ENCODE peak calls at places on chromosomes 3 and 15, in five cellular contexts. G, Z, W, K and I are unnamed samples.

GRCh38 chr3:144085964-144086363 is 114.3 kb downstream of the DIPK2A start:
- DNase-seq in G (peak), Z (no peak), W (no peak), K (peak), I (peak)

GRCh38 chr3:100629728-100630127 is 20.3 kb downstream of the ADGRG7 start:
- DNase-seq in G (no peak), Z (no peak), W (no peak), K (peak), I (no peak)

GRCh38 chr3:108311797-108312196 is 15.4 kb downstream of the HHLA2 start:
- DNase-seq in G (no peak), Z (peak), W (no peak), K (peak), I (peak)

GRCh38 chr15:57334257-57334656 is 42.0 kb upstream of the CGNL1 start:
- DNase-seq in G (no peak), Z (no peak), W (no peak), K (peak), I (peak)

GRCh38 chr3:17810759-17811158 is 68.3 kb upstream of the TBC1D5 start:
- DNase-seq in G (peak), Z (no peak), W (no peak), K (peak), I (peak)

GRCh38 chr3:25453521-25454410 is 25.7 kb downstream of the RARB start:
- DNase-seq in G (no peak), Z (peak), W (no peak), K (no peak), I (peak)

GRCh38 chr3:23888617-23889228 is 28.1 kb downstream of the NKIRAS1 start:
- DNase-seq in G (peak), Z (no peak), W (no peak), K (peak), I (peak)

GRCh38 chr15:58682234-58682633 is 67.3 kb downstream of the ADAM10 start:
- DNase-seq in G (no peak), Z (no peak), W (no peak), K (no peak), I (no peak)

GRCh38 chr15:53225786-53226185 is 435.6 kb upstream of the ONECUT1 start:
- DNase-seq in G (no peak), Z (no peak), W (no peak), K (no peak), I (no peak)

GRCh38 chr15:25054943-25055342 is 100.2 kb downstream of the SNRPN start:
- DNase-seq in G (no peak), Z (no peak), W (no peak), K (no peak), I (no peak)

GRCh38 chr15:62069551-62069950 is 2.8 kb downstream of the C2CD4A start:
- DNase-seq in G (no peak), Z (no peak), W (no peak), K (no peak), I (no peak)

GRCh38 chr15:48811325-48811938 is 563 bp upstream of the CEP152 start:
- DNase-seq in G (no peak), Z (no peak), W (no peak), K (peak), I (no peak)

GRCh38 chr3:119933197-119933596 is 151.3 kb downstream of the NR1I2 start:
- DNase-seq in G (no peak), Z (no peak), W (no peak), K (no peak), I (no peak)

GRCh38 chr3:49903451-49904424 is at the start of gene MST1R:
- DNase-seq in G (peak), Z (no peak), W (peak), K (peak), I (no peak)

GRCh38 chr3:52056521-52056967 is at the start of gene DUSP7:
- DNase-seq in G (peak), Z (peak), W (no peak), K (peak), I (peak)

GRCh38 chr15:60899967-60900356 is 329.1 kb downstream of the RORA start:
- DNase-seq in G (no peak), Z (no peak), W (no peak), K (no peak), I (no peak)

GRCh38 chr3:23810342-23811116 is 4.8 kb downstream of the UBE2E1 start:
- DNase-seq in G (peak), Z (peak), W (no peak), K (peak), I (no peak)

GRCh38 chr3:73530030-73530411 is 94.7 kb downstream of the PDZRN3 start:
- DNase-seq in G (no peak), Z (no peak), W (no peak), K (no peak), I (peak)

GRCh38 chr3:150314248-150315027 is 93.7 kb upstream of the TSC22D2 start:
- DNase-seq in G (no peak), Z (no peak), W (no peak), K (peak), I (no peak)

GRCh38 chr3:192629429-192629828 is 97.9 kb downstream of the FGF12 start:
- DNase-seq in G (no peak), Z (no peak), W (no peak), K (no peak), I (no peak)

GRCh38 chr3:17494117-17494809 is 248.2 kb downstream of the TBC1D5 start:
- DNase-seq in G (no peak), Z (no peak), W (no peak), K (no peak), I (no peak)

GRCh38 chr3:183253364-183253960 is 409 bp downstream of the B3GNT5 start:
- DNase-seq in G (peak), Z (peak), W (no peak), K (peak), I (peak)

GRCh38 chr15:57961919-57962318 is 103.6 kb downstream of the ALDH1A2 start:
- DNase-seq in G (no peak), Z (no peak), W (no peak), K (no peak), I (no peak)

GRCh38 chr15:60374209-60374608 is 23.6 kb downstream of the ANXA2 start:
- DNase-seq in G (no peak), Z (no peak), W (no peak), K (no peak), I (no peak)

GRCh38 chr3:45635475-45636256 is 41.1 kb downstream of the LIMD1 start:
- DNase-seq in G (peak), Z (no peak), W (no peak), K (no peak), I (peak)

GRCh38 chr3:77420316-77420715 is 380.4 kb downstream of the ROBO2 start:
- DNase-seq in G (no peak), Z (no peak), W (no peak), K (no peak), I (no peak)

GRCh38 chr3:144516029-144516428 is 544.4 kb downstream of the DIPK2A start:
- DNase-seq in G (no peak), Z (no peak), W (no peak), K (no peak), I (no peak)

GRCh38 chr3:110946810-110947209 is 124.8 kb upstream of the NECTIN3 start:
- DNase-seq in G (no peak), Z (no peak), W (no peak), K (no peak), I (no peak)

GRCh38 chr15:68488290-68488689 is 56.3 kb upstream of the ITGA11 start:
- DNase-seq in G (no peak), Z (no peak), W (no peak), K (no peak), I (no peak)

GRCh38 chr15:39786444-39787056 is 3.9 kb upstream of the FSIP1 start:
- DNase-seq in G (peak), Z (peak), W (no peak), K (peak), I (peak)

GRCh38 chr3:30577788-30578187 is 28.6 kb upstream of the TGFBR2 start:
- DNase-seq in G (no peak), Z (no peak), W (no peak), K (no peak), I (no peak)

GRCh38 chr3:157618075-157618760 is 115.0 kb upstream of the VEPH1 start:
- DNase-seq in G (peak), Z (peak), W (peak), K (peak), I (peak)

GRCh38 chr3:43879166-43879565 is 188.4 kb downstream of the ABHD5 start:
- DNase-seq in G (peak), Z (no peak), W (no peak), K (peak), I (no peak)

GRCh38 chr3:9622438-9622837 is 26.9 kb upstream of the MTMR14 start:
- DNase-seq in G (no peak), Z (no peak), W (no peak), K (no peak), I (no peak)
- TF ChIP-seq RCOR1 in G (no peak), Z (no peak), W (no peak), K (no peak), I (no peak)

DNA sequence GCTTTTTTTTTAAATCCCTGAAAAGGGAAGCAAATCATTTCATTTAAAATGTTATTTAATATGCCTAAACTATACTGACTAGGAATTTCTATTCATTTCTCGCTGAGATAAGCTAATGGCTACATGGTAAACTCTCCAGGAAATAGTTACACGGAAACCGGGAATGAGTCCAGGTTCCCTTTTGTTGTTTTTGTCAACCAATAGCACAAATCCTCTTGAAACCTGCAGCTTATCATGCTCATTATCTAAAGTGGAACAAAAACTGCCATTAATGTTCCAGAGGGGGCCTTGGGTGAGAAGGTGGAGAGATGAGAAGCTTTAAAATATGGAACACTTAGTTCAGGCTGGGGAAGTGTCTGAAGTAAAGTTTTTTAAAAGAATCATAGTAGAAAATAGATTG is 113.5 kb upstream of the ALCAM start:
- DNase-seq in G (no peak), Z (no peak), W (no peak), K (no peak), I (no peak)
- H3K4me2 ChIP-seq in G (no peak), Z (no peak), W (no peak), K (no peak), I (no peak)

GRCh38 chr15:35505816-35506215 is 40.1 kb downstream of the DPH6 start:
- DNase-seq in G (no peak), Z (no peak), W (no peak), K (no peak), I (no peak)

GRCh38 chr15:35506272-35506870 is 39.6 kb downstream of the DPH6 start:
- DNase-seq in G (no peak), Z (no peak), W (no peak), K (no peak), I (no peak)

GRCh38 chr15:35505152-35505551 is 40.8 kb downstream of the DPH6 start:
- DNase-seq in G (no peak), Z (no peak), W (no peak), K (no peak), I (peak)

GRCh38 chr15:35507932-35508638 is 37.9 kb downstream of the DPH6 start:
- DNase-seq in G (no peak), Z (peak), W (no peak), K (no peak), I (no peak)
- TF ChIP-seq SMC3 in G (no peak), Z (no peak), W (no peak), K (no peak), I (no peak)

GRCh38 chr3:47996440-47996839 is 19.8 kb downstream of the MAP4 start:
- DNase-seq in G (no peak), Z (no peak), W (no peak), K (no peak), I (no peak)

GRCh38 chr3:47994180-47994579 is 22.0 kb downstream of the MAP4 start:
- DNase-seq in G (no peak), Z (no peak), W (no peak), K (no peak), I (peak)

GRCh38 chr3:47985376-47985775 is 30.8 kb downstream of the MAP4 start:
- DNase-seq in G (no peak), Z (no peak), W (no peak), K (no peak), I (no peak)

GRCh38 chr3:47989981-47990440 is 26.2 kb downstream of the MAP4 start:
- DNase-seq in G (peak), Z (peak), W (peak), K (peak), I (peak)

DNA sequence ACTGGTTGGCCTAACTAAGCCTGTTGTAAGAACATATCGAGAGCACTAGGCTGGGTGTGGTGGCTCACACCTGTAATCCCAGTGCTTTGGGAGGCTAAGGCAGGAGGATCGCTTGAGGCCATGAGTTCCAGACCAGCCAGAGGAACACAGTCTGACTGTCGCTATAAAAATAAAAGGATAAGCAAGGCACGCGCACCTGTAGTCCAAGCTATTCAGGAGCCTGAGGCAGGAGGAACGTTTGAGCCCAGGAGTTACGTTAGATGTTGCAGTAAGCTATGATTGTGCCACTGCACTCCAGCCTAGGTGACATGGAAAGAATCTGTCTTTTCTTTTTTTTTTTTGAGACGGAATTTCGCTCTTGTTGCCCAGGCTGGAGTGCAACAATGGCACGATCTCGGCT is 24.9 kb downstream of the MAP4 start:
- DNase-seq in G (no peak), Z (no peak), W (no peak), K (no peak), I (no peak)
- TF ChIP-seq RCOR1 in G (no peak), Z (no peak), W (no peak), K (no peak), I (no peak)

GRCh38 chr3:178465260-178466180 is 70.7 kb upstream of the KCNMB2 start:
- DNase-seq in G (no peak), Z (no peak), W (no peak), K (no peak), I (no peak)
- H3K4me2 ChIP-seq in G (no peak), Z (no peak), W (no peak), K (no peak), I (no peak)